ENCODE peak calls at places on chromosomes 7 and 10, in five cellular contexts. K is cardiac fibroblast, N is brain microvascular endothelial cell, R is tibial artery, J is suprapubic skin. M is an unnamed sample.
A peak's percentile ranks its signal among the peaks of the same experiment; 100 is the strongest.

GRCh38 chr7:47285860-47286491 is 295.9 kb downstream of the TNS3 start:
- DNase-seq in K (no peak), N (peak; percentile 63), R (no peak), J (no peak), M (no peak)

GRCh38 chr10:17993361-17993760 is 41.6 kb downstream of the SLC39A12 start:
- DNase-seq in K (peak; percentile 61), N (no peak), R (no peak), J (no peak), M (no peak)

GRCh38 chr10:87861566-87861952 is 1.8 kb downstream of the KLLN start:
- DNase-seq in K (peak; percentile 93), N (peak; percentile 67), R (peak; percentile 82), J (peak; percentile 90), M (peak; percentile 62)

GRCh38 chr7:83040454-83040853 is 122.2 kb downstream of the PCLO start:
- DNase-seq in K (no peak), N (no peak), R (no peak), J (no peak), M (no peak)

GRCh38 chr7:31065021-31065593 is 13.0 kb downstream of the ADCYAP1R1 start:
- DNase-seq in K (no peak), N (no peak), R (no peak), J (no peak), M (no peak)

GRCh38 chr7:71377062-71377461 is 245.1 kb downstream of the GALNT17 start:
- DNase-seq in K (no peak), N (no peak), R (no peak), J (no peak), M (no peak)

GRCh38 chr7:27142562-27143021 is 889 bp downstream of the HOXA5 start:
- DNase-seq in K (no peak), N (no peak), R (no peak), J (peak; percentile 74), M (no peak)

GRCh38 chr7:142391191-142391992 is 133.5 kb upstream of the PRSS58 start:
- DNase-seq in K (peak; percentile 8), N (peak; percentile 12), R (no peak), J (no peak), M (no peak)

GRCh38 chr10:10213237-10213636 is 804.4 kb upstream of the CELF2 start:
- DNase-seq in K (no peak), N (no peak), R (no peak), J (no peak), M (no peak)

GRCh38 chr10:24952701-24953349 is 419 bp upstream of the PRTFDC1 start:
- DNase-seq in K (peak; percentile 52), N (peak; percentile 20), R (peak; percentile 50), J (no peak), M (no peak)

GRCh38 chr10:21926358-21926890 is 77.1 kb downstream of the DNAJC1 start:
- DNase-seq in K (no peak), N (no peak), R (no peak), J (no peak), M (no peak)

GRCh38 chr7:12256025-12256570 is 45.0 kb downstream of the TMEM106B start:
- DNase-seq in K (peak; percentile 66), N (peak; percentile 44), R (no peak), J (no peak), M (no peak)

GRCh38 chr7:140676303-140676702 is 3.6 kb downstream of the ADCK2 start:
- DNase-seq in K (no peak), N (no peak), R (no peak), J (no peak), M (no peak)

GRCh38 chr10:124641282-124642075 is 102.7 kb downstream of the FAM53B start:
- DNase-seq in K (peak; percentile 58), N (peak; percentile 63), R (no peak), J (no peak), M (no peak)

GRCh38 chr7:150941983-150942590 is 36.0 kb downstream of the KCNH2 start:
- DNase-seq in K (no peak), N (no peak), R (no peak), J (peak; percentile 78), M (no peak)

GRCh38 chr7:128406147-128406985 is 3.4 kb downstream of the IMPDH1 start:
- DNase-seq in K (no peak), N (no peak), R (no peak), J (no peak), M (no peak)

GRCh38 chr10:74981831-74982633 is 129.4 kb upstream of the SAMD8 start:
- DNase-seq in K (no peak), N (no peak), R (no peak), J (no peak), M (no peak)

GRCh38 chr7:30986738-30987137 is 23.0 kb downstream of the GHRHR start:
- DNase-seq in K (no peak), N (no peak), R (no peak), J (no peak), M (no peak)

GRCh38 chr7:418636-419280 is 100.9 kb downstream of the PDGFA start:
- DNase-seq in K (no peak), N (no peak), R (no peak), J (peak; percentile 74), M (no peak)

GRCh38 chr10:68212721-68213352 is 19.1 kb downstream of the ATOH7 start:
- DNase-seq in K (peak; percentile 66), N (peak; percentile 3), R (no peak), J (no peak), M (no peak)

GRCh38 chr7:135878284-135878683 is 98.9 kb downstream of the MTPN start:
- DNase-seq in K (no peak), N (no peak), R (no peak), J (no peak), M (no peak)

GRCh38 chr7:103955985-103956384 is 33.5 kb downstream of the RELN start:
- DNase-seq in K (no peak), N (no peak), R (no peak), J (no peak), M (no peak)

GRCh38 chr7:70458195-70458695 is 673.7 kb upstream of the GALNT17 start:
- DNase-seq in K (no peak), N (no peak), R (no peak), J (no peak), M (no peak)

GRCh38 chr7:96224682-96225081 is 97.2 kb downstream of the SLC25A13 start:
- DNase-seq in K (peak; percentile 18), N (peak; percentile 16), R (no peak), J (no peak), M (no peak)

GRCh38 chr7:134831862-134832261 is 52.4 kb downstream of the CALD1 start:
- DNase-seq in K (peak; percentile 74), N (peak; percentile 63), R (peak; percentile 30), J (no peak), M (no peak)

GRCh38 chr10:68052463-68052862 is 22.6 kb downstream of the HERC4 start:
- DNase-seq in K (peak; percentile 66), N (no peak), R (no peak), J (no peak), M (no peak)

GRCh38 chr7:28263622-28264266 is 83.1 kb upstream of the JAZF1 start:
- DNase-seq in K (no peak), N (no peak), R (no peak), J (no peak), M (no peak)

GRCh38 chr10:4512557-4513286 is 313.3 kb upstream of the AKR1E2 start:
- DNase-seq in K (peak; percentile 88), N (peak; percentile 53), R (no peak), J (no peak), M (no peak)

GRCh38 chr7:82732677-82733076 is 289.1 kb upstream of the CACNA2D1 start:
- DNase-seq in K (no peak), N (no peak), R (no peak), J (no peak), M (no peak)

GRCh38 chr10:48604408-48605263 is at the start of gene ARHGAP22:
- DNase-seq in K (peak; percentile 58), N (peak; percentile 31), R (peak; percentile 65), J (no peak), M (no peak)

GRCh38 chr10:71635251-71635866 is 84.2 kb downstream of the C10orf105 start:
- DNase-seq in K (no peak), N (no peak), R (no peak), J (no peak), M (no peak)

GRCh38 chr10:102613761-102614160 is 30.5 kb upstream of the TRIM8 start:
- DNase-seq in K (no peak), N (no peak), R (no peak), J (no peak), M (no peak)

GRCh38 chr10:113126506-113127192 is 176.6 kb downstream of the TCF7L2 start:
- DNase-seq in K (peak; percentile 71), N (peak; percentile 43), R (peak; percentile 70), J (no peak), M (no peak)

GRCh38 chr7:129308047-129308446 is 83.2 kb downstream of the AHCYL2 start:
- DNase-seq in K (peak; percentile 31), N (no peak), R (no peak), J (no peak), M (no peak)

GRCh38 chr7:31958216-31958615 is 112.0 kb downstream of the PDE1C start:
- DNase-seq in K (peak; percentile 59), N (no peak), R (no peak), J (no peak), M (no peak)

GRCh38 chr7:124856299-124856888 is 73.2 kb downstream of the POT1 start:
- DNase-seq in K (peak; percentile 71), N (peak; percentile 5), R (no peak), J (no peak), M (no peak)

GRCh38 chr7:35831208-35831607 is 30.4 kb downstream of the SEPTIN7 start:
- DNase-seq in K (no peak), N (no peak), R (no peak), J (no peak), M (no peak)
- H3K4me3 ChIP-seq in K (no peak overlapping the region), N (no peak overlapping the region), R (no peak overlapping the region), J (no peak overlapping the region), M (no peak overlapping the region)

GRCh38 chr7:139118234-139118802 is 8.8 kb upstream of the ZC3HAV1 start:
- DNase-seq in K (peak; percentile 85), N (peak; percentile 45), R (no peak), J (no peak), M (peak; percentile 79)
- TF ChIP-seq CTCF in K (peak; percentile 21), N (peak; percentile 34), R (no peak), J (no peak), M (peak; percentile 34)

GRCh38 chr7:1576521-1577253 is 6.9 kb upstream of the PSMG3 start:
- DNase-seq in K (no peak), N (no peak), R (no peak), J (no peak), M (no peak)
- H3K4me3 ChIP-seq in K (no peak overlapping the region), N (no peak overlapping the region), R (no peak overlapping the region), J (no peak overlapping the region), M (no peak overlapping the region)

GRCh38 chr7:156120552-156120951 is 308.3 kb upstream of the SHH start:
- DNase-seq in K (no peak), N (no peak), R (no peak), J (no peak), M (no peak)
- TF ChIP-seq CTCF in K (no peak), N (no peak), R (no peak), J (no peak), M (no peak)